ENCODE peak calls at places on chromosomes 12 and 14, in nine cellular contexts. One of them, this sample, is unnamed.
A peak's percentile ranks its signal among the peaks of the same experiment; 100 is the strongest.

GRCh38 chr14:56189306-56189705 is 71.1 kb downstream of the PELI2 start:
- DNase-seq in right atrium auricular region: no peak
- DNase-seq in pancreas: peak; percentile 47
- DNase-seq in B cell: no peak
- DNase-seq in heart left ventricle: no peak
- DNase-seq in progenitor cell of endocrine pancreas: no peak
- DNase-seq in IMR-90: peak; percentile 91
- DNase-seq in endothelial cell: no peak
- DNase-seq in heart right ventricle: no peak
- DNase-seq in this sample: no peak

GRCh38 chr12:59372971-59373370 is 222.9 kb upstream of the SLC16A7 start:
- DNase-seq in right atrium auricular region: no peak
- DNase-seq in pancreas: no peak
- DNase-seq in B cell: no peak
- DNase-seq in heart left ventricle: no peak
- DNase-seq in progenitor cell of endocrine pancreas: no peak
- DNase-seq in IMR-90: peak; percentile 21
- DNase-seq in endothelial cell: peak; percentile 30
- DNase-seq in heart right ventricle: no peak
- DNase-seq in this sample: no peak

GRCh38 chr12:122022393-122023338 is 982 bp downstream of the BCL7A start:
- DNase-seq in right atrium auricular region: no peak
- DNase-seq in pancreas: peak; percentile 24
- DNase-seq in B cell: peak; percentile 86
- DNase-seq in heart left ventricle: peak; percentile 37
- DNase-seq in progenitor cell of endocrine pancreas: peak; percentile 23
- DNase-seq in IMR-90: no peak
- DNase-seq in endothelial cell: peak; percentile 38
- DNase-seq in heart right ventricle: no peak
- DNase-seq in this sample: no peak

GRCh38 chr12:52884526-52885293 is 20.2 kb downstream of the KRT8 start:
- DNase-seq in right atrium auricular region: peak; percentile 86
- DNase-seq in pancreas: peak; percentile 80
- DNase-seq in B cell: peak; percentile 79
- DNase-seq in heart left ventricle: peak; percentile 74
- DNase-seq in progenitor cell of endocrine pancreas: peak; percentile 85
- DNase-seq in IMR-90: peak; percentile 36
- DNase-seq in endothelial cell: peak; percentile 89
- DNase-seq in heart right ventricle: peak; percentile 82
- DNase-seq in this sample: peak; percentile 63

GRCh38 chr12:123056053-123056452 is 75.6 kb downstream of the ARL6IP4 start:
- DNase-seq in right atrium auricular region: no peak
- DNase-seq in pancreas: no peak
- DNase-seq in B cell: no peak
- DNase-seq in heart left ventricle: no peak
- DNase-seq in progenitor cell of endocrine pancreas: no peak
- DNase-seq in IMR-90: peak; percentile 41
- DNase-seq in endothelial cell: no peak
- DNase-seq in heart right ventricle: no peak
- DNase-seq in this sample: no peak

GRCh38 chr12:53160673-53161072 is 19.8 kb upstream of the ZNF740 start:
- DNase-seq in right atrium auricular region: no peak
- DNase-seq in pancreas: no peak
- DNase-seq in B cell: no peak
- DNase-seq in heart left ventricle: no peak
- DNase-seq in progenitor cell of endocrine pancreas: no peak
- DNase-seq in IMR-90: no peak
- DNase-seq in endothelial cell: no peak
- DNase-seq in heart right ventricle: no peak
- DNase-seq in this sample: no peak

GRCh38 chr14:36874396-36875138 is 212.9 kb downstream of the PAX9 start:
- DNase-seq in right atrium auricular region: no peak
- DNase-seq in pancreas: no peak
- DNase-seq in B cell: no peak
- DNase-seq in heart left ventricle: no peak
- DNase-seq in progenitor cell of endocrine pancreas: no peak
- DNase-seq in IMR-90: no peak
- DNase-seq in endothelial cell: no peak
- DNase-seq in heart right ventricle: no peak
- DNase-seq in this sample: no peak

GRCh38 chr12:30417697-30418231 is 277.9 kb downstream of the IPO8 start:
- DNase-seq in right atrium auricular region: no peak
- DNase-seq in pancreas: no peak
- DNase-seq in B cell: no peak
- DNase-seq in heart left ventricle: no peak
- DNase-seq in progenitor cell of endocrine pancreas: no peak
- DNase-seq in IMR-90: peak; percentile 74
- DNase-seq in endothelial cell: no peak
- DNase-seq in heart right ventricle: no peak
- DNase-seq in this sample: no peak

GRCh38 chr12:79414252-79414651 is 276.5 kb downstream of the PAWR start:
- DNase-seq in right atrium auricular region: no peak
- DNase-seq in pancreas: no peak
- DNase-seq in B cell: no peak
- DNase-seq in heart left ventricle: no peak
- DNase-seq in progenitor cell of endocrine pancreas: no peak
- DNase-seq in IMR-90: no peak
- DNase-seq in endothelial cell: no peak
- DNase-seq in heart right ventricle: no peak
- DNase-seq in this sample: no peak

GRCh38 chr12:43835656-43836454 is at the start of gene TMEM117:
- DNase-seq in right atrium auricular region: peak; percentile 71
- DNase-seq in pancreas: peak; percentile 74
- DNase-seq in B cell: peak; percentile 87
- DNase-seq in heart left ventricle: peak; percentile 83
- DNase-seq in progenitor cell of endocrine pancreas: peak; percentile 38
- DNase-seq in IMR-90: peak; percentile 43
- DNase-seq in endothelial cell: peak; percentile 48
- DNase-seq in heart right ventricle: peak; percentile 86
- DNase-seq in this sample: no peak

GRCh38 chr14:91173221-91173670 is 59.4 kb downstream of the DGLUCY start:
- DNase-seq in right atrium auricular region: peak; percentile 82
- DNase-seq in pancreas: peak; percentile 77
- DNase-seq in B cell: peak; percentile 63
- DNase-seq in heart left ventricle: peak; percentile 82
- DNase-seq in progenitor cell of endocrine pancreas: peak; percentile 71
- DNase-seq in IMR-90: peak; percentile 80
- DNase-seq in endothelial cell: peak; percentile 81
- DNase-seq in heart right ventricle: peak; percentile 77
- DNase-seq in this sample: peak; percentile 58

GRCh38 chr12:53066594-53066978 is 12.6 kb downstream of the SPRYD3 start:
- DNase-seq in right atrium auricular region: peak; percentile 59
- DNase-seq in pancreas: no peak
- DNase-seq in B cell: no peak
- DNase-seq in heart left ventricle: no peak
- DNase-seq in progenitor cell of endocrine pancreas: no peak
- DNase-seq in IMR-90: no peak
- DNase-seq in endothelial cell: no peak
- DNase-seq in heart right ventricle: no peak
- DNase-seq in this sample: no peak

GRCh38 chr14:51002406-51002984 is 58.2 kb upstream of the PYGL start:
- DNase-seq in right atrium auricular region: no peak
- DNase-seq in pancreas: no peak
- DNase-seq in B cell: no peak
- DNase-seq in heart left ventricle: no peak
- DNase-seq in progenitor cell of endocrine pancreas: no peak
- DNase-seq in IMR-90: no peak
- DNase-seq in endothelial cell: no peak
- DNase-seq in heart right ventricle: no peak
- DNase-seq in this sample: no peak

GRCh38 chr14:55446127-55446736 is 5.8 kb upstream of the TBPL2 start:
- DNase-seq in right atrium auricular region: peak; percentile 70
- DNase-seq in pancreas: peak; percentile 62
- DNase-seq in B cell: peak; percentile 58
- DNase-seq in heart left ventricle: peak; percentile 50
- DNase-seq in progenitor cell of endocrine pancreas: peak; percentile 34
- DNase-seq in IMR-90: peak; percentile 86
- DNase-seq in endothelial cell: peak; percentile 70
- DNase-seq in heart right ventricle: no peak
- DNase-seq in this sample: peak; percentile 24

GRCh38 chr14:68377459-68377858 is 415.4 kb downstream of the ZFP36L1 start:
- DNase-seq in right atrium auricular region: peak; percentile 78
- DNase-seq in pancreas: peak; percentile 61
- DNase-seq in B cell: no peak
- DNase-seq in heart left ventricle: peak; percentile 80
- DNase-seq in progenitor cell of endocrine pancreas: no peak
- DNase-seq in IMR-90: peak; percentile 44
- DNase-seq in endothelial cell: peak; percentile 51
- DNase-seq in heart right ventricle: peak; percentile 54
- DNase-seq in this sample: no peak

GRCh38 chr12:119802472-119802871 is 74.6 kb downstream of the CIT start:
- DNase-seq in right atrium auricular region: peak; percentile 74
- DNase-seq in pancreas: no peak
- DNase-seq in B cell: no peak
- DNase-seq in heart left ventricle: no peak
- DNase-seq in progenitor cell of endocrine pancreas: no peak
- DNase-seq in IMR-90: peak; percentile 59
- DNase-seq in endothelial cell: no peak
- DNase-seq in heart right ventricle: peak; percentile 21
- DNase-seq in this sample: no peak

GRCh38 chr14:103488960-103489359 is 33.7 kb downstream of the CKB start:
- DNase-seq in right atrium auricular region: peak; percentile 26
- DNase-seq in pancreas: no peak
- DNase-seq in B cell: no peak
- DNase-seq in heart left ventricle: no peak
- DNase-seq in progenitor cell of endocrine pancreas: no peak
- DNase-seq in IMR-90: peak; percentile 82
- DNase-seq in endothelial cell: no peak
- DNase-seq in heart right ventricle: no peak
- DNase-seq in this sample: no peak

DNA sequence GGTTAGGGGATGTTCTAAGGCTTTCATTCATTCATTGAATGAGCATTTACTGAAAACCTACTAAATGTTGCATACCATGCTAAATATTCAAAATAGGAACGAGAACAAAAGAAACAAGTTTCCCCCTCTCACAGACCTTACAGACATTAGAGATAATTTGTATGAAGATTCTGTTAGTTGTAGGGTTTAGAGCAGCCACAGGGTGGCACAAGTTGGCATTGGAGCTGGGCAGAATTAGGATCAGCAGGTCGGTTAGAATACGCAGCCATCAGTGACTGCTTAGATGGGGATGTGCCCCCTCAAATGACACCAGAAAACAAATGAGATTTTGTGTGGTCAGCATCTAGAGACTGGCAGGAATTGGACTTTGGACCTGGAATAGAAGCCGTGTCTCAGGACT is 166.3 kb upstream of the DAAM1 start:
- DNase-seq in right atrium auricular region: no peak
- DNase-seq in pancreas: no peak
- DNase-seq in B cell: no peak
- DNase-seq in heart left ventricle: no peak
- DNase-seq in progenitor cell of endocrine pancreas: no peak
- DNase-seq in IMR-90: no peak
- DNase-seq in endothelial cell: peak; percentile 25
- DNase-seq in heart right ventricle: no peak
- DNase-seq in this sample: no peak
- TF ChIP-seq CTCF in right atrium auricular region: no peak
- TF ChIP-seq CTCF in pancreas: no peak
- TF ChIP-seq CTCF in B cell: no peak
- TF ChIP-seq CTCF in heart left ventricle: peak; percentile 20
- TF ChIP-seq CTCF in progenitor cell of endocrine pancreas: no peak
- TF ChIP-seq CTCF in IMR-90: no peak
- TF ChIP-seq CTCF in endothelial cell: peak; percentile 30
- TF ChIP-seq CTCF in heart right ventricle: peak; percentile 6
- TF ChIP-seq CTCF in this sample: peak; percentile 42

DNA sequence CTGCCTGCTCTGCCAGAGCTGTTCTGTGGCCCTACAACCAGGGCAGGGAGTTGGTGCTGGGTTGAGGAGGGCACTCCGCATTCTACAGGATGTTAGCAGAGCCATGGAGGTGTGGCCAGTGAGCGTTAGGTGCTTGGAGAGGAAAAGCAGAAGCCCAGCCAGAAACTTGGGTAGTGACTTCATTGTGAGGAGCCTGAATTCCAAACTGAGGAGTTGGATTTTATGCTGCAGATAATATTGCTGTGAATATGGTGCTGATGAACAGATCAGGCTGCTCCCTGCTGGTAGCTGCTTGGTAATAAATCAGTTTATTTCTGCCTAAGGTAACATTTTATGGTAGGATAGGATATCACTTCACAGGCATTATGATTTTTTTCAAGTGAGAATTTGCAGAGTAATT is 7.1 kb upstream of the CCDC175 start:
- DNase-seq in right atrium auricular region: no peak
- DNase-seq in pancreas: no peak
- DNase-seq in B cell: no peak
- DNase-seq in heart left ventricle: no peak
- DNase-seq in progenitor cell of endocrine pancreas: no peak
- DNase-seq in IMR-90: peak; percentile 47
- DNase-seq in endothelial cell: no peak
- DNase-seq in heart right ventricle: no peak
- DNase-seq in this sample: no peak
- TF ChIP-seq CTCF in right atrium auricular region: no peak
- TF ChIP-seq CTCF in pancreas: no peak
- TF ChIP-seq CTCF in B cell: no peak
- TF ChIP-seq CTCF in heart left ventricle: no peak
- TF ChIP-seq CTCF in progenitor cell of endocrine pancreas: no peak
- TF ChIP-seq CTCF in IMR-90: no peak
- TF ChIP-seq CTCF in endothelial cell: no peak
- TF ChIP-seq CTCF in heart right ventricle: no peak
- TF ChIP-seq CTCF in this sample: peak; percentile 41

GRCh38 chr14:31286456-31287293 is 79.1 kb upstream of the HECTD1 start:
- DNase-seq in right atrium auricular region: no peak
- DNase-seq in pancreas: no peak
- DNase-seq in B cell: no peak
- DNase-seq in heart left ventricle: no peak
- DNase-seq in progenitor cell of endocrine pancreas: no peak
- DNase-seq in IMR-90: no peak
- DNase-seq in endothelial cell: no peak
- DNase-seq in heart right ventricle: no peak
- DNase-seq in this sample: no peak
- TF ChIP-seq CTCF in right atrium auricular region: peak; percentile 26
- TF ChIP-seq CTCF in pancreas: peak; percentile 19
- TF ChIP-seq CTCF in B cell: peak; percentile 37
- TF ChIP-seq CTCF in heart left ventricle: peak; percentile 39
- TF ChIP-seq CTCF in progenitor cell of endocrine pancreas: peak; percentile 50
- TF ChIP-seq CTCF in IMR-90: no peak
- TF ChIP-seq CTCF in endothelial cell: no peak
- TF ChIP-seq CTCF in heart right ventricle: peak; percentile 37
- TF ChIP-seq CTCF in this sample: no peak

DNA sequence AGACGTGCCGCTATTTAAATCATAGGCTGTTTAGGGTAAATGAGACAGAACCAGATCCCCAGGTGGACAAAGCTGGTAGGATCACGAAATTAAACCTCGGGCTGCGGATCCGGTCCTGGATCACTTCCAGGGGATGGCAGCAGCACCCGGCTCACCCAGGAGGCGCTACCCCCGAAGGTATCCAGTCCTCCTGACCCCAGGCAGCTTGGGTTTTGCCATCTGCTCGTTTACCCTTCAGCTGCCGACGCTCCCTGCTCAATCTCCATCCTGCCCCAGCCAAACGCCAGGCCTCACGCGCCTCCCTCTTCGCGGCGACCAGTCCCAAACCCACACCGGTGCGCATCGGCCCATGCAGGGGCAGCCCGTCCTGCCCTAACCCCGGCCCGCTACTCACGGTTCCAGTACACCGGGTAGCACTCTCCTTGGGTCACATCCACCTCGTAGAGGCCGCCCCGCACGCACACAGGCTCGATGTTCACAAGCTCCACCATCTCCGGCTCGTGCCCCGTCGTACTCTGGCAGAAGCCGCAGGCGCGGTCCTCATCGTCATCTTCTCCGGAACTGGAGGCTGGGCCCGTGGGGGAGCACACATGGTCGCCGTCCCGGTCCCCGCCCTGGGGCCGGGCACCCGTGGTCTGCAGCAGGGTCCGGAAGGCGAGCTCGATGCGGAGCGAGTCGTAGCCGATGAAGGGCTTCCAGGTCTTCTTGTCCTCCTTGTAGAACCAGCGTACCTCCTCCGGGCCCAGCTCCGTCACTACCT is 1.1 kb downstream of the DDHD1 start:
- DNase-seq in right atrium auricular region: peak; percentile 75
- DNase-seq in pancreas: peak; percentile 46
- DNase-seq in B cell: peak; percentile 69
- DNase-seq in heart left ventricle: peak; percentile 56
- DNase-seq in progenitor cell of endocrine pancreas: peak; percentile 25
- DNase-seq in IMR-90: peak; percentile 35
- DNase-seq in endothelial cell: peak; percentile 34
- DNase-seq in heart right ventricle: peak; percentile 55
- DNase-seq in this sample: peak; percentile 20
- TF ChIP-seq CTCF in right atrium auricular region: peak; percentile 40
- TF ChIP-seq CTCF in pancreas: no peak
- TF ChIP-seq CTCF in B cell: no peak
- TF ChIP-seq CTCF in heart left ventricle: no peak
- TF ChIP-seq CTCF in progenitor cell of endocrine pancreas: peak; percentile 38
- TF ChIP-seq CTCF in IMR-90: peak; percentile 7
- TF ChIP-seq CTCF in endothelial cell: no peak
- TF ChIP-seq CTCF in heart right ventricle: peak; percentile 8
- TF ChIP-seq CTCF in this sample: no peak

This sample was measured in D721Med.